ENCODE peak calls at places on chromosomes 12 and 14, in eight cellular contexts. Q, U, B, A, X, T, Z and W are unnamed samples.

GRCh38 chr12:57875753-57876547 is 29.4 kb upstream of the CTDSP2 start:
- DNase-seq in Z (no peak), B (no peak), U (no peak), T (no peak), X (no peak), A (no peak), Q (no peak), W (no peak)

GRCh38 chr14:77124345-77125274 is 17.0 kb downstream of the ZDHHC22 start:
- DNase-seq in B (no peak), A (no peak), T (peak; percentile 72), Z (no peak), Q (peak; percentile 67), X (no peak), U (no peak), W (no peak)

GRCh38 chr12:12796928-12797788 is 11.7 kb downstream of the APOLD1 start:
- DNase-seq in U (no peak), Z (no peak), A (no peak), T (no peak), X (no peak), Q (no peak), B (no peak), W (no peak)

GRCh38 chr14:73725116-73726024 is 11.2 kb upstream of the PNMA1 start:
- DNase-seq in A (no peak), B (no peak), Q (no peak), X (no peak), Z (no peak), T (no peak), U (no peak), W (peak; percentile 71)

GRCh38 chr14:70888681-70889175 is 18.5 kb upstream of the PCNX1 start:
- DNase-seq in U (no peak), X (no peak), A (no peak), Q (no peak), T (no peak), Z (no peak), B (no peak), W (no peak)

GRCh38 chr12:6963016-6963731 is 7.3 kb downstream of the PHB2 start:
- DNase-seq in T (peak; percentile 95), A (no peak), B (peak; percentile 89), Q (peak; percentile 95), Z (no peak), X (no peak), U (peak; percentile 96), W (peak; percentile 65)

GRCh38 chr14:91315844-91316267 is 71.4 kb upstream of the GPR68 start:
- DNase-seq in Q (peak; percentile 67), U (no peak), B (no peak), X (no peak), Z (no peak), T (peak; percentile 46), A (no peak), W (no peak)

GRCh38 chr14:90742252-90742651 is 74.0 kb downstream of the TTC7B start:
- DNase-seq in U (no peak), B (no peak), A (no peak), Z (no peak), X (no peak), Q (no peak), T (no peak), W (no peak)

GRCh38 chr12:24798335-24798734 is 150.6 kb downstream of the BCAT1 start:
- DNase-seq in A (no peak), U (no peak), Z (no peak), T (no peak), Q (no peak), X (no peak), B (no peak), W (no peak)

GRCh38 chr12:124525455-124525854 is 42.0 kb downstream of the NCOR2 start:
- DNase-seq in X (no peak), U (no peak), Q (no peak), T (no peak), A (no peak), B (no peak), Z (no peak), W (no peak)

GRCh38 chr14:94120667-94121335 is 8.6 kb downstream of the IFI27L2 start:
- DNase-seq in Z (no peak), Q (no peak), X (no peak), T (peak; percentile 8), U (no peak), B (no peak), A (no peak), W (peak; percentile 50)

GRCh38 chr14:21525571-21525970 is 575 bp downstream of the SALL2 start:
- DNase-seq in Z (no peak), U (no peak), Q (no peak), T (no peak), B (no peak), X (no peak), A (no peak), W (no peak)

GRCh38 chr14:103825103-103825502 is 22.3 kb downstream of the PPP1R13B start:
- DNase-seq in Z (no peak), T (no peak), Q (no peak), X (no peak), B (no peak), A (peak; percentile 24), U (no peak), W (no peak)

GRCh38 chr12:58313091-58313855 is 371.9 kb downstream of the ATP23 start:
- DNase-seq in T (no peak), A (no peak), Q (no peak), U (no peak), Z (no peak), X (no peak), B (no peak), W (no peak)

GRCh38 chr12:48903982-48904411 is 21.3 kb downstream of the FKBP11 start:
- DNase-seq in A (peak; percentile 76), Q (peak; percentile 75), B (peak; percentile 52), Z (no peak), X (no peak), U (peak; percentile 65), T (peak; percentile 70), W (peak; percentile 84)

GRCh38 chr12:93664573-93665138 is 12.5 kb upstream of the CRADD start:
- DNase-seq in A (peak; percentile 8), U (no peak), X (no peak), Q (no peak), B (no peak), Z (no peak), T (no peak), W (no peak)

GRCh38 chr14:50551877-50552276 is 8.1 kb upstream of the ATL1 start:
- DNase-seq in T (no peak), U (no peak), A (no peak), X (no peak), Z (no peak), B (no peak), Q (no peak), W (no peak)

GRCh38 chr14:101885254-101885576 is 79.2 kb upstream of the DYNC1H1 start:
- DNase-seq in U (no peak), Z (no peak), Q (no peak), X (no peak), B (no peak), A (no peak), T (no peak), W (peak; percentile 58)

GRCh38 chr14:101884537-101885253 is 79.7 kb upstream of the DYNC1H1 start:
- DNase-seq in Z (no peak), Q (no peak), T (no peak), A (no peak), U (no peak), X (no peak), B (no peak), W (peak; percentile 55)

GRCh38 chr14:101889366-101889765 is 75.0 kb upstream of the DYNC1H1 start:
- DNase-seq in A (no peak), T (no peak), U (no peak), Q (peak; percentile 4), B (no peak), Z (no peak), X (no peak), W (peak; percentile 48)

GRCh38 chr14:101888182-101888581 is 76.2 kb upstream of the DYNC1H1 start:
- DNase-seq in B (no peak), A (no peak), Q (no peak), X (no peak), Z (no peak), T (no peak), U (no peak), W (no peak)

GRCh38 chr14:101887219-101887618 is 77.2 kb upstream of the DYNC1H1 start:
- DNase-seq in A (no peak), T (no peak), Z (no peak), B (no peak), U (no peak), Q (peak; percentile 3), X (no peak), W (no peak)
- H3K36me3 ChIP-seq in A (peaks cover 53% of the 10 kb centered on the region), T (peaks cover 97% of the 10 kb centered on the region), Z (no peaks in the 10 kb centered on the region), B (no peaks in the 10 kb centered on the region), U (no peaks in the 10 kb centered on the region), Q (peaks cover 18% of the 10 kb centered on the region), X (peaks cover 61% of the 10 kb centered on the region), W (peaks cover 58% of the 10 kb centered on the region)

GRCh38 chr12:132593071-132593470 is 17.3 kb downstream of the LRCOL1 start:
- DNase-seq in Q (no peak), Z (no peak), T (no peak), B (no peak), X (no peak), U (no peak), A (no peak), W (no peak)

GRCh38 chr12:132592261-132592970 is 18.0 kb downstream of the LRCOL1 start:
- DNase-seq in A (no peak), T (no peak), Z (no peak), Q (no peak), U (no peak), B (no peak), X (no peak), W (no peak)

GRCh38 chr12:132593521-132593920 is 16.9 kb downstream of the LRCOL1 start:
- DNase-seq in X (no peak), A (no peak), B (no peak), Z (no peak), U (no peak), Q (no peak), T (no peak), W (no peak)

GRCh38 chr12:132595183-132595582 is 15.2 kb downstream of the LRCOL1 start:
- DNase-seq in A (no peak), X (no peak), T (no peak), Z (no peak), Q (no peak), B (no peak), U (no peak), W (no peak)

GRCh38 chr12:132593938-132594358 is 16.4 kb downstream of the LRCOL1 start:
- DNase-seq in X (no peak), A (peak; percentile 96), T (peak; percentile 95), U (peak; percentile 96), B (peak; percentile 95), Z (no peak), Q (peak; percentile 95), W (peak; percentile 95)
- TF ChIP-seq POLR2AphosphoS5 in X (peak; percentile 12), A (no peak), T (peak; percentile 59), U (no peak), B (peak; percentile 77), Z (no peak), Q (no peak), W (no peak)

DNA sequence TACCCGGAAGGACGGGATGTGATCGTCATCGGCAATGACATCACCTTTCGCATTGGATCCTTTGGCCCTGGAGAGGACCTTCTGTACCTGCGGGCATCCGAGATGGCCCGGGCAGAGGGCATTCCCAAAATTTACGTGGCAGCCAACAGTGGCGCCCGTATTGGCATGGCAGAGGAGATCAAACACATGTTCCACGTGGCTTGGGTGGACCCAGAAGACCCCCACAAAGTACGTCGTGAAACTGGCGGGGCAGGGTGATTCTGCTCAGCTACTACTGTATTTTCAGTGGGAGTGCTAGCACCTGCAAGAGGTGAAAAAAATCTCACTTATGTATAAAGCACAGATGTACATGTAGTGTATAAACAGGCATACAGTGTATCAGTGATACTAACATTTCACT is 62.9 kb downstream of the FOXN4 start:
- DNase-seq in Z (no peak), A (no peak), Q (no peak), B (no peak), U (no peak), X (no peak), T (no peak), W (no peak)
- H3K36me3 ChIP-seq in Z (peaks cover 6% of the 10 kb centered on the region), A (peaks cover 12% of the 10 kb centered on the region), Q (peaks cover 55% of the 10 kb centered on the region), B (no peaks in the 10 kb centered on the region), U (peaks cover 7% of the 10 kb centered on the region), X (peaks cover 56% of the 10 kb centered on the region), T (peaks cover 95% of the 10 kb centered on the region), W (peaks cover 58% of the 10 kb centered on the region)

GRCh38 chr12:94707892-94708291 is 57.5 kb upstream of the TMCC3 start:
- DNase-seq in B (no peak), Z (no peak), A (no peak), T (no peak), Q (peak; percentile 17), X (no peak), U (no peak), W (peak; percentile 75)
- TF ChIP-seq POLR2AphosphoS5 in B (no peak), Z (no peak), A (no peak), T (no peak), Q (no peak), X (no peak), U (no peak), W (peak; percentile 12)